ENCODE peak calls at places on chromosomes 3 and 15, in four cellular contexts. D is trophoblast cell, L is IMR-90, B is H9. M is an unnamed sample.

GRCh38 chr3:29067014-29067413 is 213.9 kb upstream of the RBMS3 start:
- DNase-seq in D (no peak), L (peak; percentile 57), B (no peak), M (no peak)

GRCh38 chr3:4825572-4826236 is 153.5 kb upstream of the BHLHE40 start:
- DNase-seq in D (no peak), L (no peak), B (no peak), M (no peak)

GRCh38 chr3:123552095-123552714 is 32.6 kb downstream of the HACD2 start:
- DNase-seq in D (no peak), L (peak; percentile 25), B (no peak), M (no peak)

GRCh38 chr3:187738400-187739124 is 6.7 kb downstream of the BCL6 start:
- DNase-seq in D (peak; percentile 88), L (peak; percentile 93), B (peak; percentile 89), M (peak; percentile 88)

GRCh38 chr3:117818592-117818991 is 1109.0 kb downstream of the TUSC7 start:
- DNase-seq in D (no peak), L (no peak), B (no peak), M (no peak)

GRCh38 chr3:133644768-133645167 is 17.0 kb downstream of the TOPBP1 start:
- DNase-seq in D (peak; percentile 47), L (peak; percentile 93), B (no peak), M (no peak)

GRCh38 chr15:92510163-92510882 is 116.6 kb downstream of the ST8SIA2 start:
- DNase-seq in D (peak; percentile 14), L (no peak), B (peak; percentile 72), M (peak; percentile 66)

GRCh38 chr3:141235661-141236171 is 4.1 kb downstream of the PXYLP1 start:
- DNase-seq in D (no peak), L (no peak), B (no peak), M (no peak)

GRCh38 chr3:2579206-2579605 is 480.5 kb downstream of the CNTN4 start:
- DNase-seq in D (no peak), L (no peak), B (no peak), M (no peak)

GRCh38 chr3:106817706-106818105 is 559.5 kb upstream of the CCDC54 start:
- DNase-seq in D (no peak), L (no peak), B (no peak), M (no peak)
- H3K18ac ChIP-seq in D (no peak overlapping the region), L (no peak overlapping the region), B (no peak overlapping the region), M (no peak overlapping the region)

GRCh38 chr15:48425051-48425450 is 93.8 kb downstream of the DUT start:
- DNase-seq in D (peak; percentile 71), L (no peak), B (no peak), M (no peak)
- H3K9ac ChIP-seq in D (no peak overlapping the region), L (no peak overlapping the region), B (no peak overlapping the region), M (no peak overlapping the region)

DNA sequence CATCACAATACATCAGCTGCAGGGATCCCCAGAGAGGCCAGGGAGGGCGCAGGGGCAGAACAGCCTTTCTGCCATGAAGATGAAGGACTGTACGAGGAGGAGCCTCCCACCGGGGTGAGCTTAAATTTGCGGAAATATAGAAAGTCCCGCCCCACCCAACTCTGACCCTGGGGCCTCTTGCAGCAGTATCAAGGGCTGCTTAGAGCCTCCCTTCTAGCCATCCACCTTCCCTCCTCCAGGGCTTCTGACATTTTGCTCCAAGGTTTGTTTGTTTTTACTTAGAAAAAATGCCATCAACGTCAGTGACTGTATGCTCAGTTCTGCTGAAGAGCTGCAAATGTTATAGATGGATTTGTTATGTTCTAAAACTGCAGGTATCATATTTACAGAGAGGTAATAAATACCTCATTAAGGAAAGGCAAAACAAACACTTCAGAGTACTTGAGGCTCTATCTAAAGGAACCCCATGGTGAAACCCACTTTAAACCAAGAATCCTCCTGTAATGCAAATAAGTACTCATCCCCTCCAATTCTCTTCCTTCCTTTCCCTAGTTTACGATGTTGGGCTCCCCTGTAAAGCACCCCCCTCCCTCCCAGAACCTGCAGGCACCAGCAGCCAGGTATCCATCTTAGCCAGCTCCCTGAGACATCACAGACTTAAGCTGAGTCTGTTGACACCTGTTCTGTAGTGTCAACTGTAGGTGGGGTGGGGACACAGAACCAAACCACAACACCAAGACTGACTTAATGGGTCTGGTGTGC is 30.5 kb downstream of the RFTN1 start:
- DNase-seq in D (no peak), L (peak; percentile 39), B (peak; percentile 75), M (no peak)
- H2BK5ac ChIP-seq in D (no peak overlapping the region), L (peak overlapping the region; percentile 88), B (no peak overlapping the region), M (no peak overlapping the region)

GRCh38 chr15:65533057-65533752 is 2.9 kb downstream of the HACD3 start:
- DNase-seq in D (no peak), L (peak; percentile 18), B (no peak), M (no peak)

GRCh38 chr15:65532738-65533051 is 2.4 kb downstream of the HACD3 start:
- DNase-seq in D (no peak), L (peak; percentile 88), B (no peak), M (no peak)

GRCh38 chr15:65528461-65529060 is 1.7 kb upstream of the HACD3 start:
- DNase-seq in D (no peak), L (no peak), B (no peak), M (no peak)

GRCh38 chr15:65529754-65530317 is 427 bp upstream of the HACD3 start:
- DNase-seq in D (no peak), L (no peak), B (no peak), M (no peak)

DNA sequence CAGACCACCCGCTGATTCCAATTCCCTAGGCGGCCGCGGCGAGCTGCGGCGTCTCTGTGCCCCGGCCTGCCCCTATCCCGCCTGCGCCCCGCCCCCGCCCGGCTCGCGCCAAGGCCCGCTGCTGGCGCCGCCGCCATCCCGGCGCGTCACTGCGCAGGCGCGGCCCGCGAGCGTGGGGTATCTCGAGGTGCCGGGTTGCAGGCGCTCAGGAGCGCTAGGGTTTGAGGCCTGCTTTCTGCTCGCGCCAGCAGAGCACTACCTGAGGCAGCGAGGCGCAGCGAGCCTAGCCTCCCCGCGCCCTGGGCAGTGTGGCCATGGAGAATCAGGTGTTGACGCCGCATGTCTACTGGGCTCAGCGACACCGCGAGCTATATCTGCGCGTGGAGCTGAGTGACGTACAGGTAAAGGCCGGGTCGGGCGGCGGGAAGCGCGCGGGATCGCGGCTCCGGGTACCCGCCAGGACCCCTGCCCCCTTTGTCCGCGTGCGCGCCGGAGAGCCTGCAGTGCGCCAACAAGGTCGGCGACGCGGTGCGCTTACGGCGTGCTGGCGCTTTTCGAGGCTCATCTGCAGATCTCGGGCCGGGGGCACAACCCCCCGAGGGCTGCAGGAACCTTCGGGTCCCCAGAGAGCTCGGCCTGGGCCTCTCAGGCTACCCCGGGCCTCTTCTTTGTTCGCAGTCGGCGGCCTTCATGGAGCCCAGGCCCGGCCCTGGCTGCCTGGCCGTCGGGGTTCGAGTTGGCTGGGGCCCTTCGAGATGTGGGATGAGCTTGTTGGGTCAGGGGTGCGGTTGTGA is at the start of gene HACD3:
- DNase-seq in D (peak; percentile 84), L (peak; percentile 69), B (peak; percentile 90), M (peak; percentile 89)
- H3K18ac ChIP-seq in D (peak within 1 kb of the TSS; percentile 98), L (peak within 1 kb of the TSS; percentile 48), B (peak within 1 kb of the TSS; percentile 99), M (peak within 1 kb of the TSS; percentile 100)

GRCh38 chr3:57164606-57165573 is at the start of gene IL17RD:
- DNase-seq in D (peak; percentile 76), L (peak; percentile 64), B (peak; percentile 88), M (peak; percentile 85)

GRCh38 chr3:57164217-57164605 is 942 bp downstream of the IL17RD start:
- DNase-seq in D (no peak), L (peak; percentile 18), B (no peak), M (no peak)

GRCh38 chr3:57161915-57162314 is 3.2 kb downstream of the IL17RD start:
- DNase-seq in D (no peak), L (no peak), B (no peak), M (no peak)

GRCh38 chr3:57165637-57166036 is 484 bp upstream of the IL17RD start:
- DNase-seq in D (no peak), L (no peak), B (no peak), M (no peak)

DNA sequence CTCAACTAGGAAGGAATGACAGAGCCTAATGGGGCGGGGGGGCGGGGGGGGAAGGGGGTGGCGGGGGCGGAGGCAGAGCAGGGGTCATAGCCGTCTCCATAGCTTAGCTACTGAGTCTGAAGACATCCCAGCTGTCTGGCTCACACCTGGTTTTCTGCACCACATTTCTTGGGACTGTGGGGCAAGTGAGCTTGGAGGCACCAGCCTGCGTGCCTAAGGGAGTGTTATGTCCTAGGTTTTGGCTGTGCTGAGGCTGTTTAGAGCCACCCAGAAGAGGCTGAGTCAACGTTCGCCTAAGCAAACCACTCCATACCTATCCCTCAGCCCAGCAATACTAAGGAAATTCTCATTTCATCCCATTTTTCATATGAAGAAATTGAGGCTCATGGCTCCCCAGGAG is 1.4 kb downstream of the IL17RD start:
- DNase-seq in D (peak; percentile 11), L (no peak), B (no peak), M (no peak)
- H3K9ac ChIP-seq in D (no peak overlapping the region), L (no peak overlapping the region), B (peak overlapping the region; percentile 57), M (peak overlapping the region; percentile 100)

GRCh38 chr3:24145981-24146822 is 201.1 kb downstream of the NR1D2 start:
- DNase-seq in D (peak; percentile 83), L (peak; percentile 90), B (no peak), M (no peak)
- H2BK5ac ChIP-seq in D (peak overlapping the region; percentile 21), L (peak overlapping the region; percentile 99), B (no peak overlapping the region), M (no peak overlapping the region)

GRCh38 chr3:128413003-128413370 is 53.7 kb downstream of the DNAJB8 start:
- DNase-seq in D (no peak), L (no peak), B (peak; percentile 63), M (no peak)
- H3K18ac ChIP-seq in D (no peak overlapping the region), L (no peak overlapping the region), B (no peak overlapping the region), M (peak overlapping the region; percentile 94)

GRCh38 chr3:69319652-69320051 is 66.2 kb downstream of the FRMD4B start:
- DNase-seq in D (no peak), L (no peak), B (no peak), M (no peak)
- H3K9ac ChIP-seq in D (no peak overlapping the region), L (no peak overlapping the region), B (no peak overlapping the region), M (no peak overlapping the region)

GRCh38 chr3:156459434-156459833 is 95.5 kb downstream of the SSR3 start:
- DNase-seq in D (no peak), L (no peak), B (no peak), M (no peak)

GRCh38 chr3:156456771-156457224 is 98.1 kb downstream of the SSR3 start:
- DNase-seq in D (peak; percentile 75), L (peak; percentile 13), B (peak; percentile 68), M (peak; percentile 51)

GRCh38 chr3:156463123-156463522 is 91.8 kb downstream of the SSR3 start:
- DNase-seq in D (no peak), L (no peak), B (no peak), M (no peak)

GRCh38 chr3:156461889-156462288 is 93.0 kb downstream of the SSR3 start:
- DNase-seq in D (no peak), L (no peak), B (no peak), M (no peak)

DNA sequence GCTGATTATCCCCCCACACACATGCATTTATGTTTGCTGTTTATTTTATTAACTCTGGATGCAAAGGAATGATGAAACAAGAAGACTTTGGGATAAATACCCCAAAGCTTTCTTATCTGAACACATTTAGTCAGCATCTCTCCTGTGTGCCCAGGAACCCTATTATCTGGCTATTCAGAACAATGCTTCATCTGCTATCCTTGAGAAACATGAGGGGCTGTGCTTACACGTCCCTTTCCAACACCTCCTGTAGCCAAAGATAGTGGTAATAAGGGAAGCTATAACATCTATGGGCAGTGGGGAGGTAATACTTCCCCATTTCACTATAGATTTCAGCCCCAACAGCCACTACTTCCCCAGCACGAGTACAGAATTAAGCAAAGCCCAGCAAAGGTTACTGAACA is 94.7 kb downstream of the SSR3 start:
- DNase-seq in D (no peak), L (no peak), B (no peak), M (no peak)
- H2BK5ac ChIP-seq in D (no peak overlapping the region), L (no peak overlapping the region), B (no peak overlapping the region), M (no peak overlapping the region)

GRCh38 chr3:125054436-125055164 is 1.2 kb downstream of the HEG1 start:
- DNase-seq in D (peak; percentile 69), L (peak; percentile 68), B (no peak), M (no peak)
- H3K18ac ChIP-seq in D (no peak overlapping the region), L (peak overlapping the region; percentile 91), B (no peak overlapping the region), M (no peak overlapping the region)

M was measured in neuronal stem cell.